ENCODE peak calls at places on chromosome 4, in six cellular contexts. N is MCF 10A; R is stimulated activated CD8-positive, alpha-beta memory T cell treated with anti-CD3 and anti-CD28 coated beads, Interleukin-15, amount 100 ng/mL, for 24 hours; J is breast epithelium; D is GM23338; Z is NCI-H446 treated with DMSO at 0.1 percent for 48 hours. S is an unnamed sample.

GRCh38 chr4:177612684-177613083 is 170.4 kb upstream of the AGA start:
- DNase-seq in D (no peak), R (no peak), Z (no peak), N (no peak), J (no peak), S (no peak)

GRCh38 chr4:6472387-6473263 is at the start of gene PPP2R2C:
- DNase-seq in N (peak), R (no peak), Z (no peak), D (peak), J (no peak), S (peak)

GRCh38 chr4:85946821-85947220 is 413.0 kb downstream of the MAPK10 start:
- DNase-seq in Z (no peak), R (no peak), J (no peak), N (no peak), D (no peak), S (no peak)

GRCh38 chr4:156347412-156348075 is 393.9 kb upstream of the CTSO start:
- DNase-seq in D (peak), N (peak), R (no peak), Z (no peak), J (no peak), S (peak)

GRCh38 chr4:108483077-108483476 is 137.3 kb upstream of the RPL34 start:
- DNase-seq in N (no peak), R (no peak), J (no peak), D (no peak), Z (no peak), S (no peak)

GRCh38 chr4:110156442-110156841 is 42.0 kb downstream of the ELOVL6 start:
- DNase-seq in D (no peak), N (no peak), Z (no peak), R (no peak), J (no peak), S (no peak)

GRCh38 chr4:128337863-128338262 is 50.2 kb upstream of the PGRMC2 start:
- DNase-seq in R (no peak), J (no peak), D (no peak), Z (no peak), N (no peak), S (no peak)

GRCh38 chr4:123599920-123600394 is 203.4 kb downstream of the SPRY1 start:
- DNase-seq in Z (no peak), J (peak), R (no peak), N (peak), D (peak), S (peak)

GRCh38 chr4:85147481-85148076 is 181.1 kb upstream of the WDFY3 start:
- DNase-seq in R (no peak), D (peak), Z (peak), J (peak), N (peak), S (peak)

GRCh38 chr4:42436950-42437349 is 39.7 kb downstream of the SHISA3 start:
- DNase-seq in N (no peak), R (no peak), J (no peak), Z (no peak), D (no peak), S (no peak)

GRCh38 chr4:78320353-78320935 is 231.1 kb upstream of the ANXA3 start:
- DNase-seq in D (no peak), R (no peak), Z (no peak), N (no peak), J (no peak), S (no peak)

GRCh38 chr4:16253127-16253960 is 27.1 kb upstream of the TAPT1 start:
- DNase-seq in N (peak), J (no peak), D (no peak), R (no peak), Z (no peak), S (peak)

GRCh38 chr4:101232074-101232776 is 115.1 kb downstream of the PPP3CA start:
- DNase-seq in D (no peak), R (no peak), N (peak), Z (peak), J (no peak), S (no peak)

GRCh38 chr4:75834772-75835154 is 67.5 kb downstream of the PPEF2 start:
- DNase-seq in Z (no peak), D (no peak), J (no peak), N (peak), R (no peak), S (no peak)

GRCh38 chr4:76987153-76987562 is 37.6 kb downstream of the SEPTIN11 start:
- DNase-seq in J (no peak), N (no peak), R (no peak), Z (no peak), D (peak), S (no peak)

GRCh38 chr4:71862315-71862714 is 78.4 kb upstream of the GC start:
- DNase-seq in D (no peak), Z (no peak), N (no peak), J (no peak), R (no peak), S (no peak)

GRCh38 chr4:13493793-13494192 is 9.7 kb upstream of the RAB28 start:
- DNase-seq in D (no peak), J (no peak), Z (no peak), R (no peak), N (no peak), S (no peak)

GRCh38 chr4:76090241-76090691 is 15.8 kb downstream of the ART3 start:
- DNase-seq in D (no peak), N (peak), J (peak), Z (no peak), R (no peak), S (no peak)

GRCh38 chr4:27666943-27667342 is 806.3 kb downstream of the STIM2 start:
- DNase-seq in Z (peak), R (no peak), N (peak), J (no peak), D (peak), S (peak)

GRCh38 chr4:30720021-30720655 is at the start of gene PCDH7:
- DNase-seq in R (no peak), Z (peak), D (peak), N (peak), J (no peak), S (peak)

GRCh38 chr4:66169341-66169740 is 499.1 kb upstream of the EPHA5 start:
- DNase-seq in J (no peak), N (peak), Z (no peak), D (peak), R (no peak), S (peak)

GRCh38 chr4:144507309-144508101 is 138.5 kb upstream of the HHIP start:
- DNase-seq in R (no peak), J (no peak), N (no peak), Z (no peak), D (no peak), S (peak)

GRCh38 chr4:26076000-26076587 is 162.1 kb downstream of the SMIM20 start:
- DNase-seq in R (no peak), Z (no peak), D (no peak), N (peak), J (no peak), S (no peak)

GRCh38 chr4:145285928-145286327 is 105.5 kb upstream of the OTUD4 start:
- DNase-seq in Z (no peak), R (no peak), D (no peak), N (peak), J (no peak), S (peak)

GRCh38 chr4:158666892-158667291 is 4.8 kb downstream of the C4orf46 start:
- DNase-seq in R (no peak), D (no peak), J (no peak), N (no peak), Z (no peak), S (no peak)

GRCh38 chr4:7845493-7846124 is 94.1 kb downstream of the AFAP1 start:
- DNase-seq in N (no peak), Z (no peak), J (no peak), R (no peak), D (peak), S (peak)

GRCh38 chr4:100843897-100844296 is 326.1 kb upstream of the EMCN start:
- DNase-seq in R (no peak), D (no peak), N (no peak), J (no peak), Z (no peak), S (no peak)

GRCh38 chr4:5843573-5844239 is 49.2 kb downstream of the CRMP1 start:
- DNase-seq in Z (no peak), D (no peak), R (no peak), N (no peak), J (no peak), S (no peak)

GRCh38 chr4:172095161-172095560 is 282.0 kb downstream of the GALNTL6 start:
- DNase-seq in Z (no peak), D (no peak), R (no peak), N (no peak), J (no peak), S (peak)

GRCh38 chr4:100581337-100581736 is 63.5 kb upstream of the EMCN start:
- DNase-seq in R (no peak), Z (peak), J (no peak), D (no peak), N (peak), S (peak)

GRCh38 chr4:158809611-158810486 is 41.0 kb downstream of the FNIP2 start:
- DNase-seq in N (no peak), Z (no peak), R (no peak), D (no peak), J (no peak), S (no peak)

GRCh38 chr4:83083925-83084475 is 30.5 kb downstream of the PLAC8 start:
- DNase-seq in R (no peak), D (peak), N (no peak), J (no peak), Z (no peak), S (no peak)

GRCh38 chr4:15003891-15004700 is 1.8 kb downstream of the CPEB2 start:
- DNase-seq in R (peak), N (peak), Z (no peak), J (peak), D (peak), S (peak)

GRCh38 chr4:99305638-99306380 is 15.0 kb upstream of the ADH1A start:
- DNase-seq in J (no peak), R (no peak), Z (no peak), N (no peak), D (no peak), S (no peak)

GRCh38 chr4:8030121-8030781 is 90.6 kb upstream of the AFAP1 start:
- DNase-seq in R (no peak), D (no peak), Z (no peak), N (peak), J (no peak), S (peak)

GRCh38 chr4:90127223-90127705 is at the start of gene CCSER1:
- DNase-seq in J (peak), R (no peak), Z (peak), N (peak), D (peak), S (peak)

GRCh38 chr4:2962614-2963184 is 507 bp downstream of the NOP14 start:
- DNase-seq in Z (no peak), D (peak), N (peak), R (no peak), J (no peak), S (peak)